ENCODE peak calls at places on chromosomes 6 and 20, in four cellular contexts. L is stomach, E is fibroblast of lung, Q is Peyer's patch. F is an unnamed sample.

GRCh38 chr6:100706491-100706890 is 174.6 kb downstream of the ASCC3 start:
- DNase-seq in L (no peak), E (no peak), Q (no peak), F (no peak)

GRCh38 chr6:92126088-92126487 is 1293.3 kb downstream of the EPHA7 start:
- DNase-seq in L (no peak), E (no peak), Q (no peak), F (peak; percentile 76)

GRCh38 chr20:9359561-9360308 is 154.7 kb upstream of the LAMP5 start:
- DNase-seq in L (peak; percentile 38), E (peak; percentile 82), Q (no peak), F (peak; percentile 31)

GRCh38 chr6:13331516-13332348 is 3.4 kb upstream of the TBC1D7 start:
- DNase-seq in L (no peak), E (peak; percentile 56), Q (no peak), F (no peak)

GRCh38 chr6:44624226-44624625 is 236.7 kb downstream of the CDC5L start:
- DNase-seq in L (no peak), E (no peak), Q (no peak), F (no peak)

GRCh38 chr6:106444777-106445507 is 84.4 kb downstream of the CRYBG1 start:
- DNase-seq in L (no peak), E (peak; percentile 74), Q (no peak), F (peak; percentile 79)

GRCh38 chr6:151440930-151441329 is 11.0 kb downstream of the RMND1 start:
- DNase-seq in L (no peak), E (peak; percentile 70), Q (no peak), F (no peak)

GRCh38 chr6:163793584-163793983 is 379.1 kb downstream of the QKI start:
- DNase-seq in L (no peak), E (peak; percentile 42), Q (no peak), F (peak; percentile 64)

GRCh38 chr6:82872092-82872635 is 193.5 kb downstream of the UBE3D start:
- DNase-seq in L (no peak), E (no peak), Q (no peak), F (no peak)

GRCh38 chr6:110664933-110665332 is 150.3 kb downstream of the CDK19 start:
- DNase-seq in L (no peak), E (peak; percentile 36), Q (no peak), F (no peak)

GRCh38 chr6:156508923-156509322 is 268.3 kb upstream of the ARID1B start:
- DNase-seq in L (no peak), E (no peak), Q (no peak), F (no peak)

GRCh38 chr20:47348539-47349142 is 7.9 kb downstream of the ZMYND8 start:
- DNase-seq in L (no peak), E (no peak), Q (no peak), F (no peak)

GRCh38 chr20:8082025-8082424 is 50.0 kb upstream of the PLCB1 start:
- DNase-seq in L (no peak), E (no peak), Q (no peak), F (peak; percentile 21)

GRCh38 chr20:60813066-60813465 is 439.0 kb upstream of the CDH4 start:
- DNase-seq in L (no peak), E (no peak), Q (no peak), F (no peak)

GRCh38 chr6:87104657-87105056 is 9.8 kb upstream of the CGA start:
- DNase-seq in L (no peak), E (no peak), Q (no peak), F (no peak)

GRCh38 chr20:10371467-10371866 is 62.6 kb downstream of the MKKS start:
- DNase-seq in L (no peak), E (no peak), Q (no peak), F (no peak)

GRCh38 chr6:71529026-71529425 is 240.4 kb downstream of the OGFRL1 start:
- DNase-seq in L (no peak), E (no peak), Q (no peak), F (no peak)

GRCh38 chr6:139240161-139241010 is 51.4 kb downstream of the TXLNB start:
- DNase-seq in L (peak; percentile 72), E (peak; percentile 97), Q (no peak), F (no peak)

GRCh38 chr20:38190936-38191371 is 25.9 kb upstream of the TGM2 start:
- DNase-seq in L (no peak), E (no peak), Q (no peak), F (no peak)

GRCh38 chr20:45833883-45834796 is 541 bp downstream of the SNX21 start:
- DNase-seq in L (peak; percentile 69), E (peak; percentile 73), Q (peak; percentile 54), F (peak; percentile 89)

GRCh38 chr6:28291573-28291972 is 10.2 kb downstream of the PGBD1 start:
- DNase-seq in L (no peak), E (no peak), Q (no peak), F (no peak)

GRCh38 chr20:62258499-62259293 is 20.4 kb downstream of the OSBPL2 start:
- DNase-seq in L (no peak), E (peak; percentile 65), Q (no peak), F (peak; percentile 47)

GRCh38 chr6:36197739-36198221 is 1.2 kb downstream of the BRPF3 start:
- DNase-seq in L (no peak), E (no peak), Q (no peak), F (no peak)

GRCh38 chr6:13146429-13146828 is 181.9 kb downstream of the TBC1D7 start:
- DNase-seq in L (no peak), E (no peak), Q (no peak), F (no peak)

GRCh38 chr6:135090819-135091218 is 36.2 kb upstream of the HBS1L start:
- DNase-seq in L (no peak), E (no peak), Q (no peak), F (no peak)

GRCh38 chr6:109002100-109002697 is 92.4 kb downstream of the SESN1 start:
- DNase-seq in L (no peak), E (peak; percentile 69), Q (no peak), F (no peak)

DNA sequence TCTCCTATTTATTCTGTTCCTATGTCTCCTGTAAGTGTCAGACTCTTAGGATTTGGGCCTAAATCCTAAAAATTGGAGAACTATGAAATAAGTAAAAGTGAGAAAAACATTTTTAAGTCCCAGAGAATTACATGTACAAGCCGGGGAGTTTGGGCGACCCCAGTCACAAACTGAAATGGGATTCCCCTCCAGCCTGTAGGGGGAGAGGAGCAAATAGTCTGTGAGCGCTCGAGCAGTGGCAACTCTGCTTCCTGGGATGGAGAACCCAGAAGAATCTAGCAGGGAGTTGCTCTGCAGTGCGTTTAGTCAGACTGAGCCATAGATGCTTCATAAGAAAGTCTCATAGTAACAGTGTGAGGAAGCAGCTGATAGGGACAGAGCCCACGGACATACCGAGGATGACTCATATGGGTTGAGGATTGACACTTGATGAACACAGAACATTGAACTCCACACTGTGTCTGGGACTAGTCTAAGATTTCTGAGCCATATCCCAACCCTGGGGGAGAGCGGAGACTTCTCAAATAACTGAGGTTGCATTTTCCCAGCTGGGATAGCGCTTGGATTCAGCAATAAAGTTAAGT is 437.2 kb downstream of the BCKDHB start:
- DNase-seq in L (no peak), E (peak; percentile 39), Q (no peak), F (peak; percentile 51)
- TF ChIP-seq CTCF in L (no peak), E (no peak), Q (no peak), F (no peak)

DNA sequence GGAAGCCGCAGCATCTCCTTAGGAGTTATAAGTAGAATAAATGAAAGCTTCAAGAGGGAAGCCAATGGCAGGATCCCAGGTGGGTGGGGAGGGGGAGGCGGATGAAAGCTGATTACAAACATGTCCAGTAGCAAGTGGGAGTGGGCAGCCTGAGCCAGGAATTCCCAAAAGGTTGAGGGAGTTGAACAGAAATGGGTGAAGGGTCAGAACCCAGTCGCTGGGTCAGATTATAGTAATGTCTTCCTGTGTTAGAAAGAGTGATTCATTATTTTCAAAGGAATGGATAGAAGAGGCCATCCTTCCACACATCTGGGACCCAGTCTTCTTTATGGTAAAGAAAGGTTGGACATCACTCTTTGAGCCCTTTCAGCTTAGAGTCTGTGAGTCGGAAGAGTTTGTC is 41.0 kb upstream of the FAM50B start:
- DNase-seq in L (no peak), E (no peak), Q (no peak), F (no peak)
- H3K27ac ChIP-seq in L (peak overlapping the region; percentile 6), E (peak overlapping the region; percentile 78), Q (no peak overlapping the region), F (peak overlapping the region; percentile 98)

DNA sequence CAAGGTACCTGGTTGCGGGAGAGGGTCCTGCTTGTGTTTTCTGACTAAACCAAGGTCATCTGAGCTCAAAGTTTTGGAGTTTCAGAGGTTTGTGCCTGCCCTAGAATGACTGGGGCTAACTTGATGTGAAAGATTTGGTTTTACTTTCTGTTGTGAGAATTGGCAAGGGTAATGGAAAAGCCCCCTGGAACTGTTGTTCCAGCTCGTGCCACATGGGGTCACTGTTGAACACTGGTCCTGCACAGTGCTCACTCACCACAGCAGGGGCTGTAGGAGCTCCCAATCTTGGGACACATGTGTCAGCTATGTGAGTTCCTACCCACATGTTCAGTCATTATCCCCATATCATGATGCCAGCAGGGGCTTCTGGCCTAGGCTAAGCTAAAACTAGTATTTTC is 6.5 kb downstream of the TGM6 start:
- DNase-seq in L (no peak), E (peak; percentile 26), Q (no peak), F (peak; percentile 65)
- TF ChIP-seq CTCF in L (no peak), E (no peak), Q (peak; percentile 29), F (peak; percentile 67)

GRCh38 chr6:3725145-3726015 is 26.1 kb downstream of the PXDC1 start:
- DNase-seq in L (no peak), E (no peak), Q (no peak), F (no peak)
- H3K27ac ChIP-seq in L (no peak overlapping the region), E (no peak overlapping the region), Q (no peak overlapping the region), F (peak overlapping the region; percentile 57)

GRCh38 chr20:53141651-53142050 is 169.5 kb downstream of the TSHZ2 start:
- DNase-seq in L (no peak), E (no peak), Q (no peak), F (no peak)
- TF ChIP-seq CTCF in L (no peak), E (no peak), Q (no peak), F (no peak)

DNA sequence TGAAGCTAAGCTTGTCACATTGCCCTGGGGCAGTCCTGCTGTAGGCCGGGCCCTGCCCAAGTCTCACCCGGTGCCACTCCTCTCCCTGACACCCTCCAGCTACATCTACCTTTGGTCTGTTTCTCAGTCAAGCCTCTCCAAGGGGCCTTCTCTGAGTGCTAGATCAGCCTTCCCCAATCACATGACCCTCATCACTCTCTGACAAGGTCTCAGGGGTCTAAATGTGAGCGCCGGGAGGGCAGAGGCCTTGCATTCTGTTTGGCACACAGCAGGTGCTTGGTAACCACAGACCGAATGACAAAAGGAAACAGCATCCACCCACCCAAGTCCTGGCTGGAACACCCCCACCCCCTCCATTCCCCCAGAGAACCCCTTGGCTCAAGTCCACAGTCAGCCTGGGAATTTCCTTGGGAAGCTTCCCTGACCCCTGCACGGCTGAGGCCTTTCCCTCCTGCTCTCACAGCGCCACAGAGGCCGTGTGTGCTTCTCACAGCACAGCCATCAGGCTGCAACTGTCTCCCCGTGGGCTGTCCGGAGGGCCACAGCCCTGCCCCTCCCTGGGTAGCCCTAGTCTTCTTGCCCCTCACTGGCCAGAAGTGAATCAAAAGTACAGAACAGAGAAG is 32.9 kb downstream of the PKIG start:
- DNase-seq in L (no peak), E (no peak), Q (no peak), F (no peak)
- H3K27ac ChIP-seq in L (peak overlapping the region; percentile 54), E (no peak overlapping the region), Q (peak overlapping the region; percentile 35), F (peak overlapping the region; percentile 42)

F was measured in RWPE1.